ENCODE peak calls at places on chromosomes 1 and 21, in six cellular contexts. B is AG08396; I is activated CD8-positive, alpha-beta memory T cell treated with anti-CD3 and anti-CD28 coated beads for 48 hours; N is RWPE1; L is central memory CD4-positive, alpha-beta T cell; Y is stimulated activated naive B cell treated with anti-CD40 and anti-IgM and Interleukin-4, amounts not matched to agents 10 μg/mL and 1 μg/mL and 100 μg/mL, for 72 hours. K is an unnamed sample.
A peak's percentile ranks its signal among the peaks of the same experiment; 100 is the strongest.

GRCh38 chr1:2408456-2408855 is 3.9 kb downstream of the PEX10 start:
- DNase-seq in B (no peak), I (no peak), N (no peak), L (no peak), Y (no peak), K (no peak)

GRCh38 chr1:3323021-3323790 is 131.3 kb upstream of the ARHGEF16 start:
- DNase-seq in B (no peak), I (no peak), N (no peak), L (no peak), Y (no peak), K (no peak)

GRCh38 chr1:43836267-43836951 is 97.2 kb upstream of the ARTN start:
- DNase-seq in B (no peak), I (peak; percentile 58), N (peak; percentile 84), L (peak; percentile 55), Y (peak; percentile 60), K (peak; percentile 67)

GRCh38 chr1:85692730-85693314 is 15.4 kb downstream of the ZNHIT6 start:
- DNase-seq in B (no peak), I (no peak), N (peak; percentile 4), L (no peak), Y (no peak), K (no peak)

GRCh38 chr21:35048706-35049617 is at the start of gene RUNX1:
- DNase-seq in B (no peak), I (no peak), N (peak; percentile 5), L (peak; percentile 89), Y (peak; percentile 85), K (peak; percentile 85)

GRCh38 chr1:46219551-46220520 is 16.7 kb downstream of the LURAP1 start:
- DNase-seq in B (no peak), I (no peak), N (no peak), L (no peak), Y (no peak), K (no peak)

GRCh38 chr1:235073331-235073967 is 55.2 kb downstream of the TOMM20 start:
- DNase-seq in B (no peak), I (no peak), N (no peak), L (no peak), Y (no peak), K (no peak)

GRCh38 chr21:35189077-35189863 is 140.2 kb upstream of the RUNX1 start:
- DNase-seq in B (peak; percentile 71), I (no peak), N (no peak), L (no peak), Y (peak; percentile 36), K (no peak)

GRCh38 chr1:54273837-54274192 is 73.8 kb downstream of the MRPL37 start:
- DNase-seq in B (no peak), I (no peak), N (no peak), L (no peak), Y (no peak), K (no peak)

GRCh38 chr21:29689753-29690152 is 250.0 kb downstream of the GRIK1 start:
- DNase-seq in B (no peak), I (no peak), N (no peak), L (no peak), Y (no peak), K (no peak)

GRCh38 chr1:40625076-40625475 is 40.4 kb downstream of the RIMS3 start:
- DNase-seq in B (no peak), I (no peak), N (no peak), L (no peak), Y (no peak), K (no peak)

GRCh38 chr21:42721341-42721824 is 68.0 kb downstream of the PDE9A start:
- DNase-seq in B (no peak), I (no peak), N (no peak), L (no peak), Y (no peak), K (no peak)

GRCh38 chr21:15134711-15135110 is 69.9 kb upstream of the NRIP1 start:
- DNase-seq in B (no peak), I (no peak), N (no peak), L (no peak), Y (no peak), K (no peak)

GRCh38 chr1:152902676-152903075 is 5.7 kb upstream of the IVL start:
- DNase-seq in B (no peak), I (no peak), N (no peak), L (no peak), Y (no peak), K (no peak)

GRCh38 chr1:91608876-91609275 is 108.2 kb downstream of the CDC7 start:
- DNase-seq in B (peak; percentile 39), I (no peak), N (peak; percentile 8), L (no peak), Y (no peak), K (no peak)

GRCh38 chr1:181763736-181764135 is 280.4 kb downstream of the CACNA1E start:
- DNase-seq in B (no peak), I (no peak), N (peak; percentile 17), L (no peak), Y (no peak), K (no peak)

GRCh38 chr1:117630423-117630998 is 24.7 kb downstream of the TENT5C start:
- DNase-seq in B (no peak), I (no peak), N (no peak), L (no peak), Y (no peak), K (no peak)

GRCh38 chr1:110477041-110477440 is 26.1 kb downstream of the PROK1 start:
- DNase-seq in B (peak; percentile 63), I (no peak), N (peak; percentile 85), L (no peak), Y (no peak), K (no peak)

GRCh38 chr1:80153762-80154555 is 1147.4 kb upstream of the ADGRL4 start:
- DNase-seq in B (no peak), I (no peak), N (no peak), L (no peak), Y (no peak), K (no peak)

GRCh38 chr1:239025223-239025622 is 361.1 kb upstream of the CHRM3 start:
- DNase-seq in B (no peak), I (no peak), N (no peak), L (no peak), Y (peak; percentile 1), K (no peak)

GRCh38 chr1:30704765-30705509 is 18.4 kb downstream of the MATN1 start:
- DNase-seq in B (no peak), I (no peak), N (no peak), L (no peak), Y (no peak), K (no peak)

GRCh38 chr21:30072496-30072895 is 94.1 kb downstream of the CLDN17 start:
- DNase-seq in B (no peak), I (no peak), N (peak; percentile 44), L (no peak), Y (no peak), K (no peak)

GRCh38 chr1:37858931-37859506 is 373 bp downstream of the MTF1 start:
- DNase-seq in B (peak; percentile 50), I (no peak), N (peak; percentile 47), L (no peak), Y (no peak), K (no peak)

GRCh38 chr1:111234866-111235265 is 7.4 kb downstream of the CHI3L2 start:
- DNase-seq in B (peak; percentile 62), I (no peak), N (peak; percentile 34), L (no peak), Y (no peak), K (no peak)

GRCh38 chr1:163083690-163084089 is 14.5 kb downstream of the RGS4 start:
- DNase-seq in B (no peak), I (no peak), N (peak; percentile 20), L (no peak), Y (no peak), K (no peak)

K was measured in naive thymus-derived CD4-positive, alpha-beta T cell.